ENCODE peak calls at places on chromosomes 3 and 15, in eight cellular contexts. A is GM12878, U is A549, L is H1, E is WTC11, T is HepG2, G is SK-N-SH, F is K562. P is an unnamed sample.

GRCh38 chr3:51937014-51937413 is 4.7 kb downstream of the RRP9 start:
- DNase-seq in T (no peak), A (no peak), U (no peak), F (peak), G (no peak), E (no peak), L (no peak), P (peak)

GRCh38 chr3:133527306-133527705 is 46.2 kb upstream of the CDV3 start:
- DNase-seq in E (no peak), A (no peak), G (no peak), U (no peak), L (no peak), F (no peak), T (no peak), P (no peak)

GRCh38 chr3:73835945-73836344 is 211.2 kb upstream of the PDZRN3 start:
- DNase-seq in A (no peak), G (no peak), E (no peak), U (no peak), L (no peak), T (no peak), F (no peak), P (no peak)

GRCh38 chr15:101615986-101616848 is 36.0 kb downstream of the TM2D3 start:
- DNase-seq in U (peak), A (no peak), L (peak), F (peak), G (no peak), T (peak), E (peak), P (peak)

GRCh38 chr3:25293736-25294135 is 134.3 kb upstream of the RARB start:
- DNase-seq in F (no peak), A (no peak), U (peak), G (no peak), E (no peak), L (no peak), T (no peak), P (no peak)

GRCh38 chr15:70643783-70644125 is 119.6 kb downstream of the UACA start:
- DNase-seq in E (no peak), L (no peak), U (peak), T (peak), A (no peak), G (no peak), F (no peak), P (no peak)

GRCh38 chr15:89105147-89105546 is 16.9 kb downstream of the ABHD2 start:
- DNase-seq in E (no peak), T (peak), F (no peak), U (peak), A (no peak), G (no peak), L (no peak), P (peak)

GRCh38 chr15:64634576-64635485 is 140.6 kb downstream of the RBPMS2 start:
- DNase-seq in T (peak), L (peak), F (no peak), E (peak), U (peak), G (no peak), A (peak), P (no peak)

GRCh38 chr3:111800472-111800871 is 58.6 kb upstream of the PHLDB2 start:
- DNase-seq in A (no peak), F (no peak), T (no peak), E (no peak), U (no peak), G (no peak), L (no peak), P (no peak)

GRCh38 chr3:196684548-196685407 is 27.3 kb downstream of the CEP19 start:
- DNase-seq in F (peak), T (peak), L (no peak), U (peak), A (peak), E (peak), G (peak), P (peak)

GRCh38 chr15:60070838-60071493 is 66.9 kb downstream of the FOXB1 start:
- DNase-seq in A (no peak), G (no peak), U (peak), L (no peak), F (no peak), E (no peak), T (no peak), P (peak)

GRCh38 chr15:50916395-50916794 is 7.9 kb downstream of the AP4E1 start:
- DNase-seq in L (no peak), F (no peak), A (no peak), G (no peak), U (no peak), E (no peak), T (no peak), P (no peak)

GRCh38 chr3:25854214-25854613 is 64.3 kb downstream of the OXSM start:
- DNase-seq in F (no peak), L (no peak), T (no peak), E (no peak), G (no peak), U (peak), A (no peak), P (peak)

DNA sequence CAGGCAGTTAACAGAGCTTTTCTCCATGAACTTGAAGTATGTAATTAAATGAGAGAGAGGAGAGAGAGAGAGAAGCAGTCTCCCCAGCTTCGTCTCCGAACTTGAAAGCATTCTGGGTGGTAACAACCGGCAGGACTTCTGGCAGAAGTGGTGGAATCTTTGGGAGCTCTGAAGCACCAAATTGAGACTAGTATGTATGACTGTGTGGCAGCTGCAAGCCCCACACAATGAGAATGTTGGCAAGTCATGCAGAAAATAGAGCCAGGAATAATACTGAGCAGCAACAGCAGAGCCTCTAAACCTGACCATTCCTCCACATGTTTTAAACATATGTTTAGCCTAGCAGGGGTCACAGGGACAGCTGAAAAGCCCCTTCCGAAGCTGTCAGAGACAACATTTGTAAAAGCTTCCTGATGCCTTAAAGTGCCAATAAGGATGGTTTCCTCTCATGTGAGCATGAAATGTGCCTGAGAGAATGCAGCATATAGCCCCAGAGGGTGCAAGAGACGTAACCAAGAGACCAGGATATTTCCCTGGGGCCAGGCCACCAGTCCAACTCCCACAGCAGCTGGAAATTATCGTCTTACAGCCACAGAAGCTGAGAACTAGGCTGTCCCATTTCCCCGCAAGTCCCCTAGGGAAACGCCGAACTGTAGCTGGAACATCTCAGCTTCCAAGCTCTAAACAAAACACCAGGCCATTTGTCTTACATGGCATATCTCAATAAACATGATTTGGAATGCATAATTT is 178.5 kb upstream of the CCDC54 start:
- DNase-seq in U (no peak), G (no peak), A (no peak), F (no peak), E (no peak), L (no peak), T (no peak), P (peak)
- TF ChIP-seq USF2 in U (no peak), G (no peak), A (no peak), F (no peak), E (no peak), L (no peak), T (no peak), P (no peak)

DNA sequence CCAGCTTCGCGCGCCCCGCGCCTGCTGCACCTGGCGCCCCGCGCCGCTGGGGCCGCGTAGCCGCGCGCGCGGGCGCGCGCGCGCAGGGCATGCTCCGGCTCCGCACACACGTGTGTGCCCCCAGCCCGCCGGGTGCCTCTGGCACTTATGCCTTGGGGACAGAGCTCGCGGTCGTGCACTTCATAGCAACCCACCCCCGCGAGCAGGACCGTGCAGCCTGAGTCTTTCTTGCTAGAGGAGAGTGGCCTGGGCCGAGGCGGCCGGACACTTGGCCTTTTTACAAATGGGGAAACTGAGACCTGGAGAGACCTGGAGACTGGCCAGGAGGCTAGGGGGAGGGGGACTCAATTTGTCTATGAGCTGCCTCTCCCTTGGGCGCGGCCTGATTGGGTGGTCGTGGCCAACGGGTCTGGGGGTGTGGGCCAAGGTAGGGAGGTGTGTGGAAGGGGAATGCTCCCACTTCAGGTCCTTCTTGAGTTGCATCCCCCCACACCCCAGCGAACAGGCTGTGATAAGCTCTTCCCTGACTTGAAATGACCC is 562 bp downstream of the NBEAL2 start:
- DNase-seq in A (no peak), E (no peak), F (no peak), T (no peak), G (no peak), L (no peak), U (no peak), P (no peak)
- TF ChIP-seq USF2 in A (no peak), E (no peak), F (no peak), T (no peak), G (no peak), L (no peak), U (no peak), P (no peak)

DNA sequence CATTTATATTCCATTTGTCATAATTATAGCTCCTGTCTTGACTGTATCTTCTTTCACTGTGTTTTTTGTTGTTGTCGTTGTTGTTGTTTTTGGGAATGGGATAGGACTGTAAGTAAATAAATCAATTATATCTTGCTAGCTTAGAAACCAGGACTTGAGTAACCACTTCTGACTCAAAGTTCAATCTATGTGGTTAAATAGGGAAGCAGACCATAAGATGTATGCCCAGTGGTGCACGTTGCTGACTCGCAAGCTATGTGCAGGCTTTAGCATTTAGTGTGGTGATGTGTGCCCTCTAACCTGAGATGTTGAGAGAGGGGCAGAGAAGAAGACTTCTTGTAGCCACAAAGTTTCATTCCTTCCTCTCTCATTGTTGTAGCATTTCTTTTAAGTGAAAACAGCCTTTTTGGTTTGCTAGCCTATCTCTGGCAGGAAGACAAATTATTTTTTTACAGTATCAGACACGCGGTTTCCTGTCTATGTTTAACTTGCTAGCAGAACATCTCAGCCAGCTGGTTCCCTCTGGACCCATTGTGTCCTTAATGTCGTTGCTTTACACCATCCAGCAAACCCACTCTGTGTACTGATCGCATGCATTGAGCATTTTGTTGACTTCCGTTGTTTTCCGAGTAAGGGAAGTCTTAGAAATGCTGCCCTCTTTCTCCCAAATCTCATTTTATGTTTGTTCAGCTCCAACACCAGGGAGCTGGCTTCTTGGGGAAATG is 52.1 kb downstream of the TGFBR2 start:
- DNase-seq in F (no peak), A (peak), L (no peak), G (no peak), T (peak), E (no peak), U (peak), P (peak)
- TF ChIP-seq USF2 in F (no peak), A (no peak), L (no peak), G (no peak), T (no peak), E (no peak), U (no peak), P (no peak)

GRCh38 chr3:186098740-186099139 is 10.1 kb downstream of the ETV5 start:
- DNase-seq in T (no peak), U (no peak), F (no peak), L (no peak), A (no peak), G (no peak), E (no peak), P (no peak)

GRCh38 chr3:186097663-186098451 is 11.0 kb downstream of the ETV5 start:
- DNase-seq in A (no peak), L (no peak), E (peak), U (peak), F (peak), T (peak), G (peak), P (peak)

GRCh38 chr3:186096295-186096694 is 12.6 kb downstream of the ETV5 start:
- DNase-seq in U (no peak), E (no peak), L (no peak), G (no peak), F (no peak), T (no peak), A (no peak), P (no peak)

GRCh38 chr3:186097317-186097662 is 11.6 kb downstream of the ETV5 start:
- DNase-seq in L (no peak), G (no peak), E (no peak), T (no peak), A (no peak), U (no peak), F (no peak), P (no peak)

GRCh38 chr3:186099178-186099577 is 9.7 kb downstream of the ETV5 start:
- DNase-seq in U (no peak), F (no peak), E (no peak), G (peak), L (no peak), A (no peak), T (no peak), P (peak)
- TF ChIP-seq USF2 in U (no peak), F (no peak), E (no peak), G (no peak), L (no peak), A (no peak), T (no peak), P (no peak)

GRCh38 chr3:39149059-39149455 is 4.3 kb downstream of the CSRNP1 start:
- DNase-seq in G (no peak), T (no peak), U (no peak), A (no peak), F (no peak), L (no peak), E (no peak), P (no peak)
- TF ChIP-seq USF2 in G (no peak), T (no peak), U (no peak), A (no peak), F (no peak), L (no peak), E (no peak), P (no peak)

DNA sequence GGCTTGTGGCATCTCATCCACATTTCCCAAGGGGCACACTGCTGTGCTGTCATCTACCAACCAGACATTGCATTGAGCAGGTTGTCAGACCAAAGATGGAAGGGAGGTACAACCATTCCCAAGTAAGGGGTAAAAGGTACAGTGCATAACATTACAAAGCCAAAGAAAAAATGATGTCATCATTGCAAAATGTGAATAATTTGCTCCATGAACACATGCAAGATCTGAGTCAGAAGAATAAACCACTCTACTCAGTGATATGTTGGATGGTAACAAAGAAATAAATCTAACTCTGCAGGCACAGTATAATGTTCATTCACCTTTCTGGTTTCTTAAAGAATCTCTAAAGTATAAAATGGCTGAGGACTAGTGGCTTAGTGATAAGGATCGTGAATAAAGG is 202.7 kb downstream of the MAGI1 start:
- DNase-seq in E (no peak), G (no peak), L (no peak), A (no peak), U (no peak), F (no peak), T (no peak), P (peak)
- TF ChIP-seq USF2 in E (no peak), G (no peak), L (no peak), A (no peak), U (no peak), F (no peak), T (no peak), P (no peak)

GRCh38 chr15:39181348-39181747 is 399.5 kb upstream of the THBS1 start:
- DNase-seq in T (no peak), L (no peak), U (peak), A (no peak), E (no peak), G (no peak), F (no peak), P (no peak)

GRCh38 chr15:39177561-39177960 is 403.3 kb upstream of the THBS1 start:
- DNase-seq in L (no peak), T (no peak), G (no peak), A (no peak), U (no peak), F (no peak), E (no peak), P (no peak)

GRCh38 chr15:39180494-39180930 is 400.4 kb upstream of the THBS1 start:
- DNase-seq in E (no peak), T (no peak), G (no peak), F (no peak), L (no peak), A (no peak), U (no peak), P (peak)

GRCh38 chr15:39181901-39182300 is 399.0 kb upstream of the THBS1 start:
- DNase-seq in T (peak), G (no peak), U (peak), F (no peak), A (no peak), L (no peak), E (no peak), P (peak)

GRCh38 chr15:39179980-39180379 is 400.9 kb upstream of the THBS1 start:
- DNase-seq in T (no peak), F (no peak), E (no peak), G (no peak), U (no peak), L (no peak), A (no peak), P (peak)
- TF ChIP-seq USF2 in T (no peak), F (no peak), E (no peak), G (no peak), U (no peak), L (no peak), A (no peak), P (no peak)

DNA sequence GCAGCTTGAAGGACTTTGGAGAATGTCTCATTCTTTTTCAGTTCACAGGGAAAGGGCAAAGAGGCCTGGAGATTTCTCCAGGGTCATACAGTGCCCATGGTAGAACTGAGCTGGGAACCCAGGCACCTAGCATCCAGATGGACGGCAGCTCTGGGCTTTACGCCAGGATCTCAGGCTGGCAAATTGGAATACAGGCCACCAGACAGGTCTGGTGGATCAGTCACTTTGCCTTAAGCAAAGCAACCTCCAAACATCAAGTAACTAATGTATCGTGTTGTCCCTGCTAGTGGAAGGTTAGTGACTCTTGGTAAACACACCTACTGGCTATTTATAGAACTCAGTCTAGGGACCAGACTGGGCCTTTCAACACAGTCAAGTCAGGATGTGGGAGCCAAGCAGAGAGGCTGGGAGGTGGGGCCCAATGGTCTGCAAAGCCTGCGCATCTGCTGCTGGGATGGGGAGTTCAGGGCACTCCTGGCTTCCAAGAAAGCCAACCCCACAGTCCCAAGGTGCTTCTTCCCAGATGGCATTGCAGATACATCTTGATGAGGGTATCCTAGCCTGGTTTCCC is 30.2 kb downstream of the RPLP1 start:
- DNase-seq in G (no peak), T (no peak), A (no peak), U (no peak), E (no peak), L (no peak), F (no peak), P (no peak)
- TF ChIP-seq USF2 in G (no peak), T (no peak), A (no peak), U (no peak), E (no peak), L (no peak), F (no peak), P (no peak)

GRCh38 chr3:31079691-31080090 is 185.2 kb upstream of the GADL1 start:
- DNase-seq in G (no peak), A (no peak), T (no peak), U (no peak), E (no peak), L (no peak), F (no peak), P (peak)
- TF ChIP-seq USF2 in G (no peak), A (no peak), T (no peak), U (no peak), E (no peak), L (no peak), F (no peak), P (no peak)

GRCh38 chr15:93291380-93291779 is 202.4 kb upstream of the RGMA start:
- DNase-seq in T (no peak), F (no peak), G (no peak), U (no peak), A (no peak), E (no peak), L (no peak), P (no peak)

GRCh38 chr15:93289951-93290350 is 200.9 kb upstream of the RGMA start:
- DNase-seq in G (no peak), L (no peak), A (no peak), E (no peak), T (no peak), U (no peak), F (no peak), P (no peak)

GRCh38 chr15:93282808-93283207 is 193.8 kb upstream of the RGMA start:
- DNase-seq in G (no peak), A (no peak), F (no peak), U (no peak), E (no peak), T (no peak), L (no peak), P (no peak)

GRCh38 chr15:93288718-93289117 is 199.7 kb upstream of the RGMA start:
- DNase-seq in T (no peak), G (no peak), U (no peak), E (no peak), F (no peak), A (no peak), L (no peak), P (no peak)

DNA sequence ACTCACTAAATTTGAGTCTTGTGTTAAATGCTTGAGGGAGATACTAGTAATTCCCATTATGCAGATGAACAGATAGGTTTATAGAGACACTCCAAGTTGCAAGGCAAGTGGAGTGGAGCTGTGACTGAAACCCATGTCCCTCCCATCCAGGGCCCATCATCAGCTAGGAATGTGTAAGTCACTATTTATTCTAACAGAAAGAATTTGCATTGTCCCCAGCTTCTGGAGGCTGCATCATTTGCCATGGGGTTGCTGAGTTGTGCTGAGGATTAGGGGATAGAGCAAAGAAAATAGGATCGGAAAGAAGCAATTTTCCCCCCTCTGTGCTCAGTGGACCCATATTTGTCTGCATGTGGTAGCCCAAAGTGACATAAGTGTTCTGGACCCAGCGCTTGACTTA is 197.4 kb upstream of the RGMA start:
- DNase-seq in L (no peak), F (no peak), A (no peak), E (no peak), G (no peak), T (no peak), U (no peak), P (no peak)
- TF ChIP-seq USF2 in L (no peak), F (no peak), A (no peak), E (no peak), G (no peak), T (no peak), U (no peak), P (no peak)